ENCODE peak calls at places on chromosomes 5 and 9, in four cellular contexts. X, W, E and P are unnamed samples.

GRCh38 chr5:14380712-14381111 is 200.9 kb upstream of the OTULINL start:
- DNase-seq in X (no peak), W (no peak), E (no peak), P (no peak)

GRCh38 chr5:123000731-123001130 is 35.8 kb downstream of the PPIC start:
- DNase-seq in X (no peak), W (no peak), E (no peak), P (no peak)

GRCh38 chr9:130429407-130429806 is 15.4 kb upstream of the ASS1 start:
- DNase-seq in X (peak; percentile 30), W (no peak), E (no peak), P (no peak)

GRCh38 chr9:38284768-38285080 is 107.8 kb upstream of the ALDH1B1 start:
- DNase-seq in X (no peak), W (no peak), E (no peak), P (no peak)

GRCh38 chr5:148735301-148735700 is 81.0 kb upstream of the HTR4 start:
- DNase-seq in X (no peak), W (no peak), E (no peak), P (no peak)

GRCh38 chr5:124872615-124873014 is 126.2 kb upstream of the ZNF608 start:
- DNase-seq in X (no peak), W (no peak), E (no peak), P (no peak)

GRCh38 chr5:55232985-55233928 is at the start of gene CCNO:
- DNase-seq in X (peak; percentile 54), W (no peak), E (peak; percentile 35), P (peak; percentile 91)

GRCh38 chr5:164336276-164336675 is 830.9 kb downstream of the MAT2B start:
- DNase-seq in X (no peak), W (no peak), E (no peak), P (no peak)

GRCh38 chr9:88773627-88774244 is 217.5 kb upstream of the S1PR3 start:
- DNase-seq in X (no peak), W (no peak), E (no peak), P (no peak)

GRCh38 chr5:178283520-178283919 is 50.9 kb upstream of the PHYKPL start:
- DNase-seq in X (no peak), W (no peak), E (no peak), P (no peak)
- H3K4me1 ChIP-seq in X (peaks cover 3% of the 10 kb centered on the region), W (peaks cover 32% of the 10 kb centered on the region), E (no peaks in the 10 kb centered on the region), P (peaks cover 4% of the 10 kb centered on the region)

GRCh38 chr9:7976167-7976755 is 176.7 kb upstream of the DMAC1 start:
- DNase-seq in X (no peak), W (peak; percentile 3), E (no peak), P (no peak)
- TF ChIP-seq POLR2A in X (no peak), W (no peak), E (no peak), P (no peak)

DNA sequence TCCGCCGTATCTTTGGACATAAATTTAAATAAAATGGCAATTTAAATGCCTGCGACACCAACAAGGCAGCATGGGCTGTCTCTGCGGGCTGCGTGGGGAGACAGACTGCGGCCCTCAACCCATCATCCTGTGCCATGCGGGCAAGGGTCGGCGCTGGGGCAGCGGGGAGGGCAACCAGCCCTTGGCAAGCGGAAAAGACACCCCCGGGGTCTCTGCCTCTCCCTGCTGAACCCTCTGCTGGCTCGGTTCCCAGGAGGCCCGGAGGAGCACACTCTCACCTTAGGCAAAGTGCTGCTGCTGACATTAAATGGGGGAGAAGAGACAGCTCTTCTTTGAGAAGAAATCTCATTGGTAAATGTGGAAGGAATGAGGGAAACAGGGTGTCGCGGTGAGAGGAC is 129.6 kb upstream of the PPP1R26 start:
- DNase-seq in X (no peak), W (no peak), E (no peak), P (no peak)
- H3K27me3 ChIP-seq in X (peaks cover 5% of the 10 kb centered on the region), W (no peaks in the 10 kb centered on the region), E (peaks cover 30% of the 10 kb centered on the region), P (no peaks in the 10 kb centered on the region)

GRCh38 chr9:127853312-127854168 is 918 bp downstream of the ENG start:
- DNase-seq in X (no peak), W (no peak), E (no peak), P (no peak)

GRCh38 chr9:127855522-127855921 is 1.1 kb upstream of the ENG start:
- DNase-seq in X (no peak), W (no peak), E (no peak), P (no peak)

GRCh38 chr9:127854169-127854833 is at the start of gene ENG:
- DNase-seq in X (peak; percentile 92), W (no peak), E (peak; percentile 66), P (peak; percentile 53)

GRCh38 chr9:127850286-127850830 is 4.1 kb downstream of the ENG start:
- DNase-seq in X (no peak), W (no peak), E (no peak), P (no peak)

GRCh38 chr9:127852829-127853228 is 1.6 kb downstream of the ENG start:
- DNase-seq in X (no peak), W (no peak), E (no peak), P (no peak)
- H3K4me1 ChIP-seq in X (peaks cover 41% of the 10 kb centered on the region), W (peaks cover 68% of the 10 kb centered on the region), E (no peaks in the 10 kb centered on the region), P (peaks cover 3% of the 10 kb centered on the region)

DNA sequence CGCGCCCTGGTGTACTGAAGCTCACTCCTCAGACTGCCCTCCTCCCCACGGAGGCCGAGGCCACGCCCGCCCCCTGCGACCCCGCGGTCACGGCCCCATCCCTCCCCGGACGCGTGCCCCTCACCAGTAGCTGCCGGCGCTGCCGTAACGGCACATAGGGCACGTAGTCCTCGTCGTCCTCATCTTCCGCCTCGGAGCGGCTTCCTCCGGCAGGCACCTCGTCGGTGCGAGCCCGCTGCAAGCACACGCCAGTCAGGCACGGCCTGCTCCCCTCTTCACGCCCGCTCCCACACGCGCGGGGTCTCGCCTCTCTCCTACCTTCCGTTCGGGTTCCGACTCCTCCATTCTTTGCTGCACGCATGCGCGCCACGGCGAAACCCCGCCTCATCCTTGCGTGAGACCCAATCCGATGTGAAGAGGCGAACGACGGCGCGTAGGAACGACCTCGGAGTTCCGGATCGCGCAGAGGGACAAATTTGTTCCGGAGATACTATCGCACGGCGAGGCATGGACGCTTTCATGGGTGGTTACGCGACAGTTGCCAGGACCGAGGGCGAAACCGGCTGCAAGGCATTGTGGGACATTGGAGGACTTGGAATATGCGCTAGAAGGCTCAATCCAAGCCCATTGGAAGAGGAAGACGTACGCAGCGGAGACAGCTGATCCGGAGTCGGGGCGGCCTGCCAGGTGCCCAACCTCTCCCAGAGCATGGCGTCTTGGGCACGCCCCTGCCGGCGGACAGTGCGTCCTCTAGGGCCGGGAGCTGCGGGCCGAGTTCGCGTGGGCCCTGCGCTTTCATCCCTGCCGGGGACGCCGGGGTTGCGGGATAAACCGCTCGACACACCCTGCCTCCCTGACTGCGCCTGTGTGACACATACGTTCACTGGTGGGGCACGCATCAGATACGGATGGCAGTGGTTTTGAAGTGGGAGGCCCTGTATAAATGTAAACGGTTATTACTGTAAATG is at the start of gene DDX41:
- DNase-seq in X (peak; percentile 98), W (peak; percentile 84), E (peak; percentile 96), P (peak; percentile 97)
- TF ChIP-seq POLR2A in X (peak; percentile 66), W (peak; percentile 9), E (no peak), P (peak; percentile 73)

GRCh38 chr5:153187503-153187902 is 303.0 kb upstream of the GRIA1 start:
- DNase-seq in X (no peak), W (no peak), E (no peak), P (no peak)
- H3K27me3 ChIP-seq in X (no peaks in the 10 kb centered on the region), W (no peaks in the 10 kb centered on the region), E (no peaks in the 10 kb centered on the region), P (no peaks in the 10 kb centered on the region)

GRCh38 chr9:13971910-13972655 is 341.9 kb downstream of the NFIB start:
- DNase-seq in X (no peak), W (no peak), E (no peak), P (no peak)
- H3K4me1 ChIP-seq in X (peaks cover 18% of the 10 kb centered on the region), W (no peaks in the 10 kb centered on the region), E (no peaks in the 10 kb centered on the region), P (no peaks in the 10 kb centered on the region)

GRCh38 chr9:133133680-133134418 is 12.8 kb upstream of the RALGDS start:
- DNase-seq in X (peak; percentile 95), W (peak; percentile 66), E (peak; percentile 73), P (peak; percentile 98)
- TF ChIP-seq POLR2A in X (peak; percentile 52), W (peak; percentile 48), E (peak; percentile 28), P (peak; percentile 75)

DNA sequence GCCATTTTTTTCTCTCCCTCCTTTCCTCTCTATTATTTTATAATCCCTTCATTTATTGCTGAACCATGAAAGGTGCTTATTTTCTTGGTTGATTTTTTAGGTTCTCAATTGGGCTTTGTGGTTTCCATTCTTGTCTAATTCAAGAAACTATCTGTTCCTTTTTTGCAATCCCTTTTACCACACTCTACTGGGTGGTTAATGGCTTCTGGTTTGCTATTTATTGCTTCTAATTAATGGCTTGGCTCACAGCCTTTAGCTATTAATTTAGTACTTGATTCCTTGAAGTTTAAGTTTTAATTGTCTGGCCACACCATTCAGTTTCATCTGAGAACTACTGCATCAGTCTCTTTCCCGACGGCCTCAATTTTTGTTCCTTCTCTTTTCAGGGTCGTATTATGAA is 5.6 kb downstream of the FRRS1L start:
- DNase-seq in X (no peak), W (no peak), E (no peak), P (no peak)
- H3K27me3 ChIP-seq in X (no peaks in the 10 kb centered on the region), W (no peaks in the 10 kb centered on the region), E (peaks cover 7% of the 10 kb centered on the region), P (no peaks in the 10 kb centered on the region)